ENCODE peak calls at places on chromosomes 6 and 20, in nine cellular contexts. Q is gastrocnemius medialis, X is cardiac muscle cell, R is HCT116, G is mammary epithelial cell, A is astrocyte, B is GM23338, F is iPS DF 6.9, Z is GM23248. C is an unnamed sample.

GRCh38 chr6:13355969-13356368 is 27.6 kb upstream of the TBC1D7 start:
- DNase-seq in X (no peak), F (no peak), Q (no peak), Z (no peak), R (no peak), A (no peak), G (peak; percentile 84), B (no peak), C (no peak)

GRCh38 chr6:150929403-150929802 is 63.9 kb downstream of the MTHFD1L start:
- DNase-seq in G (no peak), X (no peak), Q (no peak), R (no peak), F (no peak), B (no peak), Z (no peak), A (no peak), C (no peak)

GRCh38 chr20:1341561-1342265 is 12.8 kb upstream of the SDCBP2 start:
- DNase-seq in A (peak; percentile 59), F (no peak), G (no peak), Z (peak; percentile 62), B (no peak), R (no peak), X (no peak), Q (no peak), C (peak; percentile 70)

GRCh38 chr6:110357696-110358535 is at the start of gene METTL24:
- DNase-seq in A (no peak), Q (no peak), B (peak; percentile 70), R (no peak), Z (peak; percentile 34), G (no peak), F (no peak), X (peak; percentile 56), C (no peak)

GRCh38 chr6:167795874-167796667 is 30.6 kb upstream of the AFDN start:
- DNase-seq in F (no peak), A (no peak), R (no peak), G (no peak), X (no peak), B (peak; percentile 52), Q (peak; percentile 67), Z (peak; percentile 40), C (no peak)

GRCh38 chr20:5316188-5317158 is at the start of gene PROKR2:
- DNase-seq in X (peak; percentile 43), Z (peak; percentile 4), F (peak; percentile 43), A (no peak), G (peak; percentile 23), B (peak; percentile 86), Q (no peak), R (no peak), C (no peak)

GRCh38 chr20:35302421-35303335 is 10.5 kb upstream of the FAM83C start:
- DNase-seq in F (no peak), G (peak; percentile 88), B (no peak), A (peak; percentile 78), Z (no peak), Q (no peak), X (no peak), R (no peak), C (peak; percentile 45)

GRCh38 chr6:168778201-168778600 is 337.2 kb downstream of the SMOC2 start:
- DNase-seq in Q (peak; percentile 11), B (no peak), X (no peak), F (no peak), A (no peak), R (no peak), Z (peak; percentile 11), G (no peak), C (no peak)

GRCh38 chr20:44700306-44700705 is 14.9 kb upstream of the CCN5 start:
- DNase-seq in R (no peak), G (no peak), Z (no peak), B (no peak), X (no peak), A (no peak), F (no peak), Q (no peak), C (no peak)

GRCh38 chr20:51529027-51529749 is 13.3 kb downstream of the NFATC2 start:
- DNase-seq in F (no peak), A (peak; percentile 48), G (no peak), R (no peak), B (no peak), Q (no peak), X (peak; percentile 50), Z (peak; percentile 13), C (peak; percentile 59)

GRCh38 chr6:13015379-13015681 is 298.8 kb downstream of the PHACTR1 start:
- DNase-seq in R (no peak), F (no peak), B (no peak), G (no peak), Z (no peak), Q (no peak), A (no peak), X (no peak), C (no peak)

GRCh38 chr6:80170433-80170832 is 64.0 kb downstream of the BCKDHB start:
- DNase-seq in Q (no peak), X (no peak), Z (no peak), A (no peak), F (no peak), R (no peak), G (no peak), B (no peak), C (no peak)

GRCh38 chr6:167757821-167758220 is 68.9 kb upstream of the AFDN start:
- DNase-seq in F (no peak), X (no peak), Q (no peak), G (no peak), A (no peak), Z (no peak), R (no peak), B (no peak), C (no peak)

GRCh38 chr6:84568971-84569370 is 195.4 kb downstream of the TBX18 start:
- DNase-seq in A (peak; percentile 43), G (peak; percentile 14), F (no peak), B (peak; percentile 58), Q (no peak), R (peak; percentile 10), X (no peak), Z (peak; percentile 53), C (no peak)

GRCh38 chr6:105606871-105607421 is 204.1 kb upstream of the PREP start:
- DNase-seq in Z (no peak), R (no peak), G (peak; percentile 60), B (no peak), Q (no peak), X (no peak), A (no peak), F (no peak), C (no peak)

GRCh38 chr20:46823271-46823747 is 71.3 kb upstream of the EYA2 start:
- DNase-seq in R (no peak), Z (no peak), G (no peak), A (no peak), Q (no peak), B (no peak), X (no peak), F (no peak), C (no peak)

GRCh38 chr6:56649782-56650181 is 7.1 kb upstream of the DST start:
- DNase-seq in Z (peak; percentile 72), F (no peak), R (no peak), G (peak; percentile 47), A (no peak), Q (no peak), X (no peak), B (no peak), C (peak; percentile 32)

GRCh38 chr6:11700118-11700718 is 78.4 kb downstream of the ADTRP start:
- DNase-seq in Z (peak; percentile 80), G (peak; percentile 29), B (peak; percentile 64), F (no peak), X (peak; percentile 61), R (peak; percentile 32), A (peak; percentile 36), Q (no peak), C (no peak)

DNA sequence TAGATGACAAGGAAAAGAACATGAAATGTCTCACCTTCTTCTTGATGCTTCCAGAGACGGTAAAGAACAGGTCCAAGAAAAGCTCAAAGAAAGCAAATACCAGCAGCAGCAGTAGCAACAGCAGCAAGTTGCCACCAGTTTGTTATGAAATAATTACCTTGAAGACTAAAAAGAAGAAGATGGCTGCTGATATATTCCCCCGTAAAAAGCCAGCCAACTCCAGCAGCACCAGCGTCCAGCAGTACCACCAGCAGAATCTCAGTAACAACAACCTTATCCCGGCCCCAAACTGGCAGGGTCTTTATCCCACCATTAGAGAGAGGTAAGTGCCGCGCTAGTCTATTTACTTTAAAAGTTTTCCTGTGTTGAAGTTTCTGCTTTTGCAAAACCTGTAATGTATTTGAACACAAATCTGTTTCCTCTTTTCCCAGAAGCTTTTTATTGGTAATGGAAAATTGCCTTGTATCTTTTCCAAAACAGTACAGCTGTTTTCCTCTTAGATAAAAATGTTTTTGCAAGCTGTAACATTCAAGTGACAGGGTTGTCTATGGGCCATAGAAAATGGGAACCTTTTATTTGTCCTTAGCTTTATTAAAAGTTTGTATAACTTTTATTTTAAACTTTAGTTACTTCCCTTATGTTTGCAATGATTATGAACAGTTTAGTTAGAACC is 723 bp downstream of the BTBD3 start:
- DNase-seq in B (no peak), R (no peak), G (no peak), A (no peak), F (no peak), Q (no peak), Z (peak; percentile 2), X (no peak), C (no peak)
- H3K27me3 ChIP-seq in B (no peaks in the 10 kb centered on the region), R (no peaks in the 10 kb centered on the region), G (no peaks in the 10 kb centered on the region), A (no peaks in the 10 kb centered on the region), F (no peaks in the 10 kb centered on the region), Q (no peaks in the 10 kb centered on the region), Z (no peaks in the 10 kb centered on the region), X (no peaks in the 10 kb centered on the region), C (no peaks in the 10 kb centered on the region)

GRCh38 chr6:112221561-112221960 is 32.8 kb downstream of the LAMA4 start:
- DNase-seq in F (no peak), Q (no peak), R (no peak), Z (peak; percentile 46), G (no peak), A (no peak), X (no peak), B (no peak), C (no peak)
- H3K27me3 ChIP-seq in F (no peaks in the 10 kb centered on the region), Q (no peaks in the 10 kb centered on the region), R (no peaks in the 10 kb centered on the region), Z (no peaks in the 10 kb centered on the region), G (no peaks in the 10 kb centered on the region), A (no peaks in the 10 kb centered on the region), X (no peaks in the 10 kb centered on the region), B (no peaks in the 10 kb centered on the region), C (no peaks in the 10 kb centered on the region)

DNA sequence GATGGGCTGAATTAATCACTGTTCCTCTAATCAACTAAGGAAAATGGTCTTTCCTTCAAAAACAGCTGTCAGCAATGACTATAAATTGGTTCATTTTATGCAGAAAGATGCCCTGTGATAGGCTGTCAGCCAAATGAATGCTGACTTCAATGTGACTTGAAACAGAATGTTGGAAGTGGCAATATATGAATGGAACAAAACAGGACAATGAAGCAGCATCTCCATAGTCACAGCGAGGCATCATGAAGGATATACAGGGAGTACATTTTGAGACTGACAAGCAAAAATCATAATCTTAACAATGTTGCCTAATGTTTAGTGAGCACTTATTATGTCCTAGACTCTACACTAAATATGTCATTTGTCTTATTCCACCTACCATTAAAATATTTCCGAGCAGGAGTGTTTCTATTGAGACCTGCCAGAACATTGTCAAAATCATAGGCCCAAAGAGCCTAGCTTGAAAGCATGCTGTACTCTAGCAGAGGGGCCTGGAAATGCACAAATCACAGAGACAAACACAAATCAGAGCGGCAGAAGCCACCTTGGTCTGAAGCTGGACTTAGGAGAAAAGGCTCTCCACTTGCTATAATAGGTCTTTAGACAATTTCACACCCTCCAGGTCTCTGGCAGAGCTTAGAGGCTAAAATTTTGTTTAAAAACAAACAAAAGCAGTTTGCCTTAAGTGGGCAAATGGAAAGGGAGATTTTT is 63.3 kb downstream of the FAM50B start:
- DNase-seq in Z (peak; percentile 35), Q (no peak), X (no peak), A (no peak), G (no peak), B (no peak), R (no peak), F (no peak), C (no peak)
- H3K27me3 ChIP-seq in Z (no peaks in the 10 kb centered on the region), Q (no peaks in the 10 kb centered on the region), X (no peaks in the 10 kb centered on the region), A (no peaks in the 10 kb centered on the region), G (no peaks in the 10 kb centered on the region), B (no peaks in the 10 kb centered on the region), R (no peaks in the 10 kb centered on the region), F (no peaks in the 10 kb centered on the region), C (no peaks in the 10 kb centered on the region)

GRCh38 chr6:28771401-28772267 is 152.2 kb downstream of the TRIM27 start:
- DNase-seq in Q (no peak), X (peak; percentile 47), G (peak; percentile 46), R (no peak), A (no peak), B (peak; percentile 92), F (no peak), Z (no peak), C (no peak)
- H3K27me3 ChIP-seq in Q (peaks cover 97% of the 10 kb centered on the region), X (peaks cover 96% of the 10 kb centered on the region), G (peaks cover 63% of the 10 kb centered on the region), R (no peaks in the 10 kb centered on the region), A (peaks cover 91% of the 10 kb centered on the region), B (peaks cover 94% of the 10 kb centered on the region), F (peaks cover 87% of the 10 kb centered on the region), Z (peaks cover 96% of the 10 kb centered on the region), C (peaks cover 94% of the 10 kb centered on the region)

C was measured in brain microvascular endothelial cell.